ENCODE peak calls at places on chromosomes 13 and 19, in ten cellular contexts. I is endodermal cell; E is IMR-90; K is fibroblast of pulmonary artery; X is activated CD4-positive, CD25-positive, alpha-beta regulatory T cell treated with anti-CD3 and anti-CD28 coated beads, Interleukin-2, amount 50 U/mL, for 16 hours; Z is KG1; L is T-helper 9 cell; T is CD8-positive, alpha-beta T cell; M is activated T-helper 1 cell treated with anti-CD3 and anti-CD28 coated beads, Interleukin-2, amount 50 U/mL, for 16 hours; U is AG09309. Y is an unnamed sample.

GRCh38 chr13:53112522-53112921 is 83.9 kb downstream of the OLFM4 start:
- DNase-seq in I (no peak), E (no peak), K (no peak), X (no peak), Z (no peak), L (no peak), T (no peak), M (no peak), U (no peak), Y (no peak)

GRCh38 chr13:40172149-40172591 is 494.3 kb downstream of the FOXO1 start:
- DNase-seq in I (peak), E (no peak), K (no peak), X (no peak), Z (no peak), L (no peak), T (no peak), M (no peak), U (no peak), Y (no peak)

GRCh38 chr19:46639356-46640061 is 3.5 kb upstream of the GNG8 start:
- DNase-seq in I (no peak), E (peak), K (peak), X (no peak), Z (no peak), L (no peak), T (no peak), M (no peak), U (no peak), Y (no peak)

GRCh38 chr13:76925115-76925514 is 23.2 kb upstream of the ACOD1 start:
- DNase-seq in I (no peak), E (no peak), K (no peak), X (no peak), Z (no peak), L (no peak), T (no peak), M (no peak), U (no peak), Y (no peak)

GRCh38 chr13:112469071-112469745 is 93.1 kb downstream of the SPACA7 start:
- DNase-seq in I (no peak), E (no peak), K (no peak), X (no peak), Z (no peak), L (no peak), T (no peak), M (no peak), U (no peak), Y (no peak)

GRCh38 chr13:51832471-51833152 is 12.4 kb downstream of the TMEM272 start:
- DNase-seq in I (peak), E (peak), K (peak), X (no peak), Z (no peak), L (peak), T (peak), M (peak), U (peak), Y (no peak)

GRCh38 chr19:47230122-47230920 is 678 bp downstream of the BBC3 start:
- DNase-seq in I (peak), E (peak), K (peak), X (peak), Z (no peak), L (peak), T (peak), M (peak), U (no peak), Y (peak)

GRCh38 chr19:19490247-19490968 is 24.9 kb downstream of the TSSK6 start:
- DNase-seq in I (peak), E (peak), K (peak), X (peak), Z (peak), L (peak), T (peak), M (peak), U (peak), Y (peak)

GRCh38 chr13:93328943-93329342 is 102.3 kb downstream of the GPC6 start:
- DNase-seq in I (no peak), E (peak), K (no peak), X (no peak), Z (no peak), L (no peak), T (no peak), M (no peak), U (peak), Y (no peak)

GRCh38 chr13:75687145-75687763 is 51.1 kb downstream of the LMO7 start:
- DNase-seq in I (no peak), E (peak), K (peak), X (no peak), Z (no peak), L (no peak), T (no peak), M (no peak), U (no peak), Y (peak)

GRCh38 chr19:18743281-18743825 is 47.8 kb downstream of the COMP start:
- DNase-seq in I (peak), E (peak), K (peak), X (no peak), Z (no peak), L (no peak), T (no peak), M (no peak), U (no peak), Y (peak)

GRCh38 chr19:28694812-28695211 is 518.1 kb downstream of the UQCRFS1 start:
- DNase-seq in I (no peak), E (no peak), K (no peak), X (no peak), Z (no peak), L (no peak), T (no peak), M (no peak), U (no peak), Y (no peak)

GRCh38 chr13:53028063-53028462 is 550 bp upstream of the OLFM4 start:
- DNase-seq in I (no peak), E (no peak), K (no peak), X (no peak), Z (no peak), L (no peak), T (no peak), M (no peak), U (no peak), Y (no peak)

GRCh38 chr19:33634361-33635091 is 12.8 kb downstream of the CHST8 start:
- DNase-seq in I (no peak), E (no peak), K (no peak), X (no peak), Z (no peak), L (no peak), T (no peak), M (no peak), U (no peak), Y (no peak)

GRCh38 chr19:35297515-35297848 is 5.5 kb downstream of the MAG start:
- DNase-seq in I (no peak), E (no peak), K (no peak), X (no peak), Z (no peak), L (no peak), T (no peak), M (no peak), U (no peak), Y (no peak)

GRCh38 chr13:28161370-28161769 is 23.0 kb downstream of the PAN3 start:
- DNase-seq in I (peak), E (peak), K (peak), X (no peak), Z (no peak), L (no peak), T (no peak), M (no peak), U (no peak), Y (no peak)

GRCh38 chr19:39200818-39201145 is 3.3 kb downstream of the SYCN start:
- DNase-seq in I (no peak), E (no peak), K (no peak), X (no peak), Z (no peak), L (no peak), T (no peak), M (no peak), U (no peak), Y (no peak)

GRCh38 chr13:32174366-32174765 is 140.8 kb downstream of the ZAR1L start:
- DNase-seq in I (no peak), E (no peak), K (no peak), X (no peak), Z (no peak), L (no peak), T (no peak), M (no peak), U (no peak), Y (no peak)